ENCODE peak calls at places on chromosomes 11 and 22, in nine cellular contexts. N is Calu3; A is brain microvascular endothelial cell; Q is activated CD8-positive, alpha-beta T cell treated with anti-CD3 and anti-CD28 coated beads for 36 hours; K is MM.1S; V is nephron progenitor cell; M is A549; T is AG10803; J is choroid plexus epithelial cell. S is an unnamed sample.

GRCh38 chr11:38305682-38306081 is 1707.6 kb upstream of the RAG2 start:
- DNase-seq in N (no peak), T (no peak), A (peak; percentile 40), V (no peak), Q (no peak), J (peak; percentile 93), M (no peak), K (no peak), S (no peak)

GRCh38 chr11:32897103-32897502 is 4.5 kb downstream of the QSER1 start:
- DNase-seq in V (no peak), N (no peak), T (no peak), K (no peak), M (no peak), J (no peak), Q (no peak), A (no peak), S (no peak)

GRCh38 chr11:126790550-126790981 is 210.0 kb downstream of the KIRREL3 start:
- DNase-seq in M (no peak), A (peak; percentile 64), J (peak; percentile 3), K (no peak), Q (no peak), V (no peak), T (peak; percentile 94), N (no peak), S (no peak)

GRCh38 chr22:36540867-36541642 is 12.1 kb upstream of the EIF3D start:
- DNase-seq in J (peak; percentile 38), T (peak; percentile 51), M (no peak), A (no peak), V (no peak), K (no peak), Q (no peak), N (no peak), S (no peak)

GRCh38 chr11:45606514-45607024 is 58.9 kb downstream of the CHST1 start:
- DNase-seq in M (no peak), Q (no peak), K (no peak), A (no peak), N (no peak), T (no peak), J (no peak), V (peak; percentile 74), S (no peak)

GRCh38 chr11:18727499-18728236 is 1.7 kb upstream of the IGSF22 start:
- DNase-seq in V (peak; percentile 69), K (peak; percentile 28), J (peak; percentile 48), M (peak; percentile 67), A (peak; percentile 16), Q (peak; percentile 62), N (peak; percentile 57), T (peak; percentile 16), S (no peak)

GRCh38 chr11:91846664-91847063 is 378.0 kb upstream of the FAT3 start:
- DNase-seq in V (no peak), J (no peak), A (no peak), K (no peak), M (no peak), Q (no peak), T (no peak), N (no peak), S (no peak)

GRCh38 chr11:291281-292210 is 2.6 kb downstream of the PGGHG start:
- DNase-seq in J (no peak), Q (peak; percentile 2), T (no peak), K (no peak), M (no peak), A (no peak), V (no peak), N (no peak), S (no peak)

GRCh38 chr11:13462311-13462927 is 603 bp downstream of the BTBD10 start:
- DNase-seq in Q (peak; percentile 69), V (peak; percentile 76), T (peak; percentile 18), M (peak; percentile 63), A (peak; percentile 33), N (peak; percentile 66), K (peak; percentile 29), J (no peak), S (no peak)

GRCh38 chr22:24407278-24407665 is 20.1 kb upstream of the ADORA2A start:
- DNase-seq in A (no peak), M (no peak), J (peak; percentile 61), Q (peak; percentile 45), V (no peak), T (no peak), K (no peak), N (no peak), S (no peak)

GRCh38 chr11:76606102-76606793 is 64.3 kb downstream of the LRRC32 start:
- DNase-seq in A (no peak), T (peak; percentile 64), J (no peak), Q (no peak), V (no peak), N (no peak), K (no peak), M (no peak), S (peak; percentile 95)

DNA sequence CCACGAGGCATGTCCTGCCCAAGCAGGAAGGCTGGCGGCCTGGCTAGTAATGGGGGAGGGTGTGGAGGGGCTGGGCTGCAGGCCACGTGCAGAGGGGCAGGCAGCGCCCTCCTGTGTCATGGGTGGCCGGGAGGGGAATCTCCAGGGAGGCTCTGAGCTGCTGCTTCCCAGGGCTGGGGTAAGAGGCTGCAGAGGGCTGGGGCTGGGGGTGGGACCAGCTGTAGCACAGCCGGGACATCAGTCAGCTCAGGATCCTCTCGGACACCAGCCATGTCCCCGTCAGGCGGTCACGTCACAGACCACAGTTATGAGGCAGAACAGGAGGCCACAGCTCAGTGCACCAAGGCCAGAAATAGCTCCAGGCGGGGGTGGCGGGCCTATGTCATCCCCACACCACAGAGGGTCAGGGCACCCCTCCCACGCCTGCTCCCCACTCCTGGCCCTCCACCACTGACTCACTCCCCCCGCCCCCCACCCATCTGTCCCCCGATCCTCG is 21.1 kb downstream of the RTN4R start:
- DNase-seq in M (no peak), V (peak; percentile 39), A (peak; percentile 75), Q (no peak), K (no peak), T (no peak), J (peak; percentile 12), N (no peak), S (no peak)
- TF ChIP-seq CTCF in M (no peak), V (no peak), A (no peak), Q (no peak), K (no peak), T (no peak), J (no peak), N (no peak), S (no peak)

DNA sequence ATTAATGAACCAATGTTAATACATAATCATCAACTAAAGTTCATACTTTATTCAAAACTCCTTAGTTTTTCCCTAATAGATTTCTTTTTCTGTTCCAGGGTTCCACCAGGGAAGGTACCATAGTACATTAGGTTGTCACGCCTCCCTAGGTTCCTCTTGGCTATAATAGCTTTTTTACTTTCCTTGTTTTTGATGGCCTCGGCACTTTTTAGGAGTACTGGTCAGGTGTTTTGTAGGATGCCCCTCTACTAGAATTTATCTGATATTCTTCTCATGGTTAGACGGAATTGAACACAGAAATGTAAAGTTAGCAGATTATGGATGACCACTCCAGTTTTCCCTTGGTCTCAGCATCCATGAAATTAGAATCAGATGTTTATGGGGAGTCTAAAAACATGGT is 34.0 kb downstream of the PARVA start:
- DNase-seq in M (no peak), A (no peak), N (no peak), Q (no peak), K (no peak), T (no peak), J (no peak), V (no peak), S (no peak)
- TF ChIP-seq CTCF in M (no peak), A (no peak), N (no peak), Q (no peak), K (no peak), T (no peak), J (no peak), V (no peak), S (no peak)

DNA sequence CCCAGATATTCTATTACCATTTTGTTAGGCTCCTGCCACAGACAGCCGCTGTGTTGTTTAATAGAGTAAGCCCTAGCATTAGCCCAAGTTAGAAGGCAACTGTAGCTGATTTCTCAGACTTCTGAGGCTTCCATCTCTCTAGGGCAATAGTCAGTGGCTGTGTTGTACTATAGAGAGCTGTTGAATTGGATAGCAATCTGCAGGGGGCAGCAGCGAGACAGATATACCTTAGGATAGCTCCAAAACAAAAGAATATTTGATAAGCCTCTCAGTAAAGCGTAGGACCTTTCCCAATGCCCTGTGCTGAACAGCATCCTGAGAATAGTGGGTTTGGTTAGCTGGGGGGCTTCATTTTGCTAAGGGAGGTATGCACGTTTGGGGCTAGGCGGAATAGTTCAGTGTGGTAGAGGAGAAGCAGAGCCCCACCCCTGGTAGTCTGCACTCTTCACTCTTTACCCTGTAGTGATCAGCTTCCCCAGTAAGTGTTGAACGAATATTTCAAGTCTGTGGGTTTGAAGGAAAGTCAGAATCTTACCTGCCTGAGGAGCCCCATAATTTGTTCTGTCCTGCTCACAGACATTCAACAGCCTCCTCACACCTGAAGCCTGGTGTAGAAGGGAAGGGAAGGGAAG is 515.1 kb downstream of the INSC start:
- DNase-seq in T (no peak), V (peak; percentile 53), J (peak; percentile 23), K (no peak), A (peak; percentile 42), N (peak; percentile 64), Q (peak; percentile 26), M (no peak), S (no peak)
- TF ChIP-seq CTCF in T (no peak), V (peak; percentile 37), J (peak; percentile 26), K (peak; percentile 35), A (peak; percentile 36), N (no peak), Q (no peak), M (no peak), S (no peak)

DNA sequence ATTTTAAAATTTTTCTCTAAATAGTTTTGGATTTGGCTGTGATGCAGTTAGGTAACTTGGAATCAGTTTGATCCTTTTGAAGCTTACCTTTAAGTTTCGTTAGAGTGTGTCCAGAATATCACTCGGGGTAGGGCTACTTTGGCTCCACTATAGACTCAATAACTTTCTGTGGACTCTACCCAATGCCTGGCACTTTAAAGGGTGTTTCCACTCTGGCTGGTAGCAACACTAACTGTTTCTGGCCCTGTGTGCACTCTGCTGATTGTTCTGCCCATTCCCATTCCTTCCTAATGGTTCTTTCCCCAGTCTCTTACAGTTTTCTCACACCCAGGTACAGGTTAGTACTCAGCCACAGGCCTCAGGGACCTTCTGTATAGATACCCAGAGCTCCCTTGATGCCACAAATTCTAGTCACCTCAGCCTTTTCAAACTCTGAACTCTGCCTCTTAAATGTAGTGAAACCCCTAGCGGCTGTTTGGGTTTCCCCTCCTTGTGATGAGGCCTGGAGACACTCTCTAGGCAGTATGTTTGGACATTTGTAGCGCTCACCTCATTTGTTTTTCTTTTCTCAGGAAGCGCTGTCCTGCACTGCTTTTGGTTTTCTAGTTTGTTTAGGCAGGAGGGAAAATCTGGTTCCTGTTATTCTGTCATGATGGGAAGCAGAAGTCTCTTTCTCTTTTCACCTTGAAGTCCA is 16.8 kb downstream of the CUL5 start:
- DNase-seq in V (no peak), K (peak; percentile 36), T (no peak), Q (peak; percentile 41), M (no peak), J (peak; percentile 35), A (no peak), N (no peak), S (no peak)
- TF ChIP-seq CTCF in V (no peak), K (no peak), T (no peak), Q (no peak), M (no peak), J (peak; percentile 39), A (no peak), N (no peak), S (no peak)

DNA sequence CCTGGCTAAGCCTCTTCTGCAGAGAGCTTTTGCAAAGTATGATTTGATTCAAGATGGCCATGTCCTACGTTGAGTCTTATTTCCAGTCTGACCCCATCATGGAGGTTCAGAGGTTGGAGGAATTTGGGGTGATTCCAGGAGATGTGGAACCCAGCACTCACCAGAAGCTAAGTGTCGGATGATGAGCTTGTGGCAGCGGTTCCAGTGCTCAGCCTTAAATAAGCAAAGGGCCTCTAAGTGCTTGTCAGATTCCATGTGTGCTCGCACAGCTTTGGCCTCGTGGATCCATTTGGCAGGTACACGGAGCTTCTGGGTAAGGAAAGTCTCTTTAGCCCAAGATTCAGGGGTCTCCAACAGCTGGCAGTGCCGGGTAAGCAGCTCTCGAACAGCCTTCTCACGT is 11.9 kb upstream of the CHRNA10 start:
- DNase-seq in M (no peak), J (no peak), K (no peak), V (no peak), A (no peak), Q (no peak), N (no peak), T (no peak), S (no peak)
- TF ChIP-seq CTCF in M (no peak), J (peak; percentile 32), K (no peak), V (no peak), A (peak; percentile 8), Q (no peak), N (no peak), T (no peak), S (no peak)

S was measured in vagina.